ENCODE peak calls at places on chromosomes 16 and 17, in six cellular contexts. T is progenitor cell of endocrine pancreas, M is putamen, D is testis, E is NCI-H510A treated with DMSO at 0.1 percent for 48 hours, H is cardiac fibroblast. O is an unnamed sample.

GRCh38 chr17:59490259-59490658 is 75.2 kb upstream of the DHX40 start:
- DNase-seq in D (no peak), H (peak), E (peak), M (no peak), T (no peak), O (no peak)

GRCh38 chr16:49130397-49130796 is 151.2 kb downstream of the CBLN1 start:
- DNase-seq in T (no peak), H (no peak), E (no peak), M (no peak), D (no peak), O (no peak)

GRCh38 chr17:3972281-3972731 is 8.1 kb upstream of the ATP2A3 start:
- DNase-seq in T (no peak), M (no peak), H (no peak), D (no peak), E (no peak), O (no peak)

GRCh38 chr16:4685776-4686496 is 7.4 kb upstream of the NUDT16L1 start:
- DNase-seq in E (no peak), T (no peak), H (no peak), M (no peak), D (no peak), O (no peak)

GRCh38 chr16:13109171-13109570 is 207.8 kb downstream of the SHISA9 start:
- DNase-seq in M (no peak), D (no peak), H (no peak), T (no peak), E (no peak), O (no peak)

GRCh38 chr17:8176197-8176940 is at the start of gene TMEM107:
- DNase-seq in E (peak), T (peak), M (peak), H (peak), D (peak), O (no peak)

GRCh38 chr16:30762991-30763725 is 1.0 kb downstream of the RNF40 start:
- DNase-seq in M (no peak), D (no peak), H (no peak), T (no peak), E (no peak), O (no peak)

GRCh38 chr16:12096162-12096781 is 119.7 kb downstream of the SNX29 start:
- DNase-seq in M (no peak), D (no peak), E (no peak), H (peak), T (no peak), O (no peak)

GRCh38 chr17:17382060-17382449 is 78.9 kb downstream of the NT5M start:
- DNase-seq in E (no peak), T (no peak), D (no peak), H (no peak), M (no peak), O (no peak)

GRCh38 chr17:2094891-2095535 is 40.1 kb downstream of the HIC1 start:
- DNase-seq in H (peak), T (no peak), M (no peak), E (no peak), D (peak), O (no peak)

GRCh38 chr17:36647598-36647997 is 46.2 kb downstream of the MRM1 start:
- DNase-seq in T (no peak), D (no peak), H (no peak), E (no peak), M (no peak), O (no peak)

GRCh38 chr16:56898847-56899246 is 33.1 kb upstream of the HERPUD1 start:
- DNase-seq in D (no peak), T (no peak), H (no peak), E (no peak), M (no peak), O (no peak)

GRCh38 chr17:77724876-77725615 is 233.5 kb upstream of the TNRC6C start:
- DNase-seq in M (no peak), D (no peak), H (no peak), T (no peak), E (peak), O (no peak)

GRCh38 chr17:12227547-12227946 is 206.9 kb downstream of the MAP2K4 start:
- DNase-seq in H (no peak), T (no peak), D (no peak), E (no peak), M (no peak), O (no peak)

GRCh38 chr16:81198635-81199034 is 39.9 kb upstream of the BCO1 start:
- DNase-seq in M (peak), T (no peak), H (peak), E (no peak), D (no peak), O (no peak)

GRCh38 chr16:85471469-85472431 is 141.4 kb upstream of the GSE1 start:
- DNase-seq in T (no peak), E (peak), D (peak), M (no peak), H (no peak), O (no peak)

GRCh38 chr17:19327039-19327776 is 35.3 kb downstream of the B9D1 start:
- DNase-seq in T (no peak), E (no peak), D (no peak), H (peak), M (no peak), O (peak)

GRCh38 chr16:86942469-86943175 is 364.3 kb downstream of the FOXL1 start:
- DNase-seq in E (no peak), T (no peak), D (no peak), M (no peak), H (no peak), O (no peak)

GRCh38 chr16:65975049-65975708 is 391.3 kb upstream of the CDH5 start:
- DNase-seq in H (peak), D (no peak), T (no peak), E (no peak), M (no peak), O (no peak)

GRCh38 chr17:2776589-2777241 is 19.5 kb upstream of the RAP1GAP2 start:
- DNase-seq in M (no peak), D (peak), E (peak), H (no peak), T (peak), O (no peak)

GRCh38 chr17:44362479-44362963 is 1.1 kb downstream of the FAM171A2 start:
- DNase-seq in M (no peak), E (no peak), H (no peak), T (no peak), D (no peak), O (no peak)

GRCh38 chr16:75494696-75495601 is at the start of gene CHST6:
- DNase-seq in H (peak), D (peak), M (peak), T (peak), E (no peak), O (no peak)

GRCh38 chr17:19728114-19728495 is 11.7 kb upstream of the SLC47A2 start:
- DNase-seq in D (peak), T (no peak), M (peak), E (peak), H (peak), O (peak)

GRCh38 chr16:58732545-58733247 is 1.4 kb downstream of the GOT2 start:
- DNase-seq in D (no peak), M (peak), E (no peak), H (peak), T (no peak), O (no peak)

GRCh38 chr17:17107281-17107680 is 65.0 kb downstream of the MPRIP start:
- DNase-seq in T (no peak), H (no peak), D (no peak), M (no peak), E (no peak), O (no peak)

GRCh38 chr17:75003957-75004355 is 8.5 kb upstream of the MRPL58 start:
- DNase-seq in D (peak), H (no peak), T (no peak), M (no peak), E (no peak), O (no peak)

GRCh38 chr17:71572343-71572742 is 548.5 kb upstream of the SOX9 start:
- DNase-seq in E (no peak), D (no peak), M (no peak), H (no peak), T (no peak), O (peak)